ENCODE peak calls at places on chromosomes 13 and 19, in nine cellular contexts. One of them, this sample, is unnamed.

GRCh38 chr19:51440846-51441409 is 17.3 kb downstream of the SIGLEC8 start:
- DNase-seq in osteocyte: no peak
- DNase-seq in upper lobe of left lung: no peak
- DNase-seq in adrenal gland: no peak
- DNase-seq in neural progenitor cell: no peak
- DNase-seq in natural killer cell: peak; percentile 51
- DNase-seq in breast epithelium: no peak
- DNase-seq in neural crest cell: no peak
- DNase-seq in GM10248: no peak
- DNase-seq in this sample: no peak

GRCh38 chr19:49436381-49437017 is 4.8 kb downstream of the SLC17A7 start:
- DNase-seq in GM10248: peak; percentile 49
- DNase-seq in neural crest cell: no peak
- DNase-seq in adrenal gland: no peak
- DNase-seq in natural killer cell: no peak
- DNase-seq in breast epithelium: no peak
- DNase-seq in neural progenitor cell: peak; percentile 91
- DNase-seq in osteocyte: no peak
- DNase-seq in upper lobe of left lung: peak; percentile 85
- DNase-seq in this sample: peak; percentile 75

GRCh38 chr19:52923782-52924593 is 760 bp upstream of the ZNF888 start:
- DNase-seq in osteocyte: no peak
- DNase-seq in neural crest cell: no peak
- DNase-seq in upper lobe of left lung: no peak
- DNase-seq in breast epithelium: peak; percentile 44
- DNase-seq in neural progenitor cell: no peak
- DNase-seq in adrenal gland: peak; percentile 45
- DNase-seq in GM10248: no peak
- DNase-seq in natural killer cell: no peak
- DNase-seq in this sample: no peak

GRCh38 chr13:101514695-101515275 is 62.3 kb downstream of the ITGBL1 start:
- DNase-seq in neural crest cell: peak; percentile 6
- DNase-seq in osteocyte: no peak
- DNase-seq in adrenal gland: no peak
- DNase-seq in neural progenitor cell: peak; percentile 62
- DNase-seq in breast epithelium: no peak
- DNase-seq in upper lobe of left lung: no peak
- DNase-seq in GM10248: peak; percentile 4
- DNase-seq in natural killer cell: no peak
- DNase-seq in this sample: peak; percentile 8

GRCh38 chr19:409515-410242 is 732 bp upstream of the C2CD4C start:
- DNase-seq in upper lobe of left lung: no peak
- DNase-seq in breast epithelium: no peak
- DNase-seq in GM10248: no peak
- DNase-seq in natural killer cell: no peak
- DNase-seq in neural progenitor cell: no peak
- DNase-seq in adrenal gland: no peak
- DNase-seq in osteocyte: no peak
- DNase-seq in neural crest cell: no peak
- DNase-seq in this sample: no peak

GRCh38 chr19:30853036-30853435 is 480.9 kb downstream of the ZNF536 start:
- DNase-seq in upper lobe of left lung: no peak
- DNase-seq in neural crest cell: no peak
- DNase-seq in natural killer cell: no peak
- DNase-seq in neural progenitor cell: no peak
- DNase-seq in GM10248: no peak
- DNase-seq in adrenal gland: no peak
- DNase-seq in osteocyte: peak; percentile 42
- DNase-seq in breast epithelium: no peak
- DNase-seq in this sample: no peak

GRCh38 chr13:66895780-66896179 is 334.4 kb downstream of the PCDH9 start:
- DNase-seq in osteocyte: no peak
- DNase-seq in upper lobe of left lung: no peak
- DNase-seq in natural killer cell: no peak
- DNase-seq in neural crest cell: no peak
- DNase-seq in neural progenitor cell: peak; percentile 9
- DNase-seq in GM10248: no peak
- DNase-seq in breast epithelium: no peak
- DNase-seq in adrenal gland: no peak
- DNase-seq in this sample: no peak

GRCh38 chr19:55625004-55625326 is 599 bp upstream of the ZNF784 start:
- DNase-seq in upper lobe of left lung: no peak
- DNase-seq in natural killer cell: no peak
- DNase-seq in osteocyte: no peak
- DNase-seq in neural progenitor cell: no peak
- DNase-seq in breast epithelium: no peak
- DNase-seq in GM10248: no peak
- DNase-seq in neural crest cell: no peak
- DNase-seq in adrenal gland: no peak
- DNase-seq in this sample: no peak

GRCh38 chr19:19162495-19162894 is 7.6 kb downstream of the MEF2B start:
- DNase-seq in neural crest cell: no peak
- DNase-seq in adrenal gland: no peak
- DNase-seq in neural progenitor cell: no peak
- DNase-seq in osteocyte: no peak
- DNase-seq in breast epithelium: no peak
- DNase-seq in natural killer cell: no peak
- DNase-seq in GM10248: no peak
- DNase-seq in upper lobe of left lung: no peak
- DNase-seq in this sample: no peak

GRCh38 chr13:98349731-98350305 is 172.7 kb upstream of the RNF113B start:
- DNase-seq in neural crest cell: no peak
- DNase-seq in neural progenitor cell: peak; percentile 74
- DNase-seq in GM10248: peak; percentile 25
- DNase-seq in upper lobe of left lung: peak; percentile 25
- DNase-seq in adrenal gland: peak; percentile 28
- DNase-seq in breast epithelium: no peak
- DNase-seq in osteocyte: peak; percentile 68
- DNase-seq in natural killer cell: no peak
- DNase-seq in this sample: peak; percentile 37
- TF ChIP-seq CTCF in neural crest cell: peak; percentile 41
- TF ChIP-seq CTCF in neural progenitor cell: peak; percentile 59
- TF ChIP-seq CTCF in GM10248: peak; percentile 4
- TF ChIP-seq CTCF in upper lobe of left lung: peak; percentile 35
- TF ChIP-seq CTCF in adrenal gland: no peak
- TF ChIP-seq CTCF in breast epithelium: no peak
- TF ChIP-seq CTCF in osteocyte: peak; percentile 32
- TF ChIP-seq CTCF in natural killer cell: no peak
- TF ChIP-seq CTCF in this sample: no peak

DNA sequence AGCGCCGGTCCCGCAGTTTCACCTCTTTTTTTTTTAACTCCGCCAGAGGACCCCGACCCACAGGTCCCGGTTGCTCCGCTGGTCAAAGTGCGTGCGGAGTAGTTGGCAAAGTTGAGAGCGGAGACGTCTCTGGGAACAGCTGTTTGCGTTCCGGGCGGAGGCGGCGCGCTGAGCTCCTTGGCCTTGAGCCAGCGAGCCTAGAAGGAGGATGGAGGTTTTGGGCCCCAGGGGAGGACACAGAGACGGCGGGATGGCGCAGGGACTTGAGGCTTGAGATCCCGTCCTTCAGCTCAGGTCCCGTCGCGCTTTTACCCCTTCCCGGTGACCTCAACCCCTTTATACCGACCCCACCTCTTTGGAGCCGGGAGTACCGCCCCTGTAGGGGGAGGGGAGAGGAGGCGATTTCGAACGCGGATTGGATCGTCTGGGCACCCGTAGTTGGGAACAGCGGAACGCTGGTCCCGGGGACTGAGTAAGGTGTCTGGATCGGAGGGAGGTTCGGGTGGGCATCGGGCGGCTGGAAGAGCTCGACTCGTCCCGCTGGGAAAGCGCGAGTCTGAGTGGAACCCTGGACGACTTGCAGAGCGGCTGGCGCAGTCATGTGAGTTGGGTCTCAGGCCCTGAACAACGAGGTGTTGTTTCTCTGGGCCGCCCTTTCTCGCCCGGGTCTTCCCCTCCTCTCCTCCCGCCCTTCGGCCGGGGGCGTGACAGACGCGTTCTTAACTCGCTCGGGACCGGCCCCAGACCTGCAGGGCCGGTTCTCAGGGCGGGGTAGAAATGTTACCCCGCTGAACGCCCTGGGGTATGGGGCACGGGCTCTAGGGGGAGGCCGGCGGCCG is at the start of gene WBP4:
- DNase-seq in natural killer cell: peak; percentile 88
- DNase-seq in neural crest cell: peak; percentile 94
- DNase-seq in breast epithelium: peak; percentile 94
- DNase-seq in GM10248: peak; percentile 92
- DNase-seq in neural progenitor cell: peak; percentile 97
- DNase-seq in adrenal gland: peak; percentile 95
- DNase-seq in osteocyte: peak; percentile 97
- DNase-seq in upper lobe of left lung: peak; percentile 95
- DNase-seq in this sample: peak; percentile 86
- TF ChIP-seq CTCF in natural killer cell: peak; percentile 9
- TF ChIP-seq CTCF in neural crest cell: no peak
- TF ChIP-seq CTCF in breast epithelium: peak; percentile 19
- TF ChIP-seq CTCF in GM10248: peak; percentile 3
- TF ChIP-seq CTCF in neural progenitor cell: no peak
- TF ChIP-seq CTCF in adrenal gland: no peak
- TF ChIP-seq CTCF in osteocyte: peak; percentile 20
- TF ChIP-seq CTCF in upper lobe of left lung: peak; percentile 19
- TF ChIP-seq CTCF in this sample: no peak

GRCh38 chr19:16088351-16088984 is 12.2 kb downstream of the TPM4 start:
- DNase-seq in natural killer cell: no peak
- DNase-seq in adrenal gland: peak; percentile 58
- DNase-seq in neural progenitor cell: no peak
- DNase-seq in breast epithelium: no peak
- DNase-seq in osteocyte: no peak
- DNase-seq in GM10248: no peak
- DNase-seq in upper lobe of left lung: no peak
- DNase-seq in neural crest cell: no peak
- DNase-seq in this sample: no peak
- TF ChIP-seq CTCF in natural killer cell: no peak
- TF ChIP-seq CTCF in adrenal gland: no peak
- TF ChIP-seq CTCF in neural progenitor cell: peak; percentile 16
- TF ChIP-seq CTCF in breast epithelium: peak; percentile 28
- TF ChIP-seq CTCF in osteocyte: peak; percentile 19
- TF ChIP-seq CTCF in GM10248: no peak
- TF ChIP-seq CTCF in upper lobe of left lung: no peak
- TF ChIP-seq CTCF in neural crest cell: peak; percentile 50
- TF ChIP-seq CTCF in this sample: no peak

DNA sequence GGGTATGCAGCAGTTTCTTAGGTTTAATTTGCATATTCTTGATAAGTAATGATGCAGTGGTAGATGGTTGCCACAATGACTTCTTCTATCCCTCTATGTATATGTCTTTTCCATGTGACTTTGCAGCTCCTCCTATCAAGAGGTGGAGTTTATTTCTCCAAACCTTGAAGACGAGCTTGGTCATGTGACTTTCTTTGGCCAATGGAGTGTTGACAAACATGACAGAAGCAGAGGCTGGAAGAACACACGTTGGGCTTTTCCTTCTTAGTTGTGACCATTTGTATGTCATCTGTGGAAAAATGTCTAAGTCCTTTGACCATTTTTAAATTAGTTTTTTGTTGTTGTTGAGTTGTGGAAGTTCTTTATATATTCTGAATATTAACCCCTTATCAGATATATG is 32.3 kb downstream of the ZNF333 start:
- DNase-seq in neural progenitor cell: no peak
- DNase-seq in natural killer cell: no peak
- DNase-seq in GM10248: no peak
- DNase-seq in osteocyte: no peak
- DNase-seq in upper lobe of left lung: no peak
- DNase-seq in adrenal gland: no peak
- DNase-seq in breast epithelium: no peak
- DNase-seq in neural crest cell: no peak
- DNase-seq in this sample: no peak
- TF ChIP-seq CTCF in neural progenitor cell: no peak
- TF ChIP-seq CTCF in natural killer cell: no peak
- TF ChIP-seq CTCF in GM10248: no peak
- TF ChIP-seq CTCF in osteocyte: no peak
- TF ChIP-seq CTCF in upper lobe of left lung: no peak
- TF ChIP-seq CTCF in adrenal gland: no peak
- TF ChIP-seq CTCF in breast epithelium: no peak
- TF ChIP-seq CTCF in neural crest cell: no peak
- TF ChIP-seq CTCF in this sample: no peak

This sample was measured in nephron progenitor cell.